ENCODE peak calls at places on chromosomes 6 and 20, in four cellular contexts. One of them, this sample, is unnamed.

GRCh38 chr6:44243345-44243744 is 3.6 kb upstream of the HSP90AB1 start:
- DNase-seq in suprapubic skin: no peak
- DNase-seq in MM.1S: no peak
- DNase-seq in psoas muscle: no peak
- DNase-seq in this sample: no peak

GRCh38 chr20:51759769-51760510 is 8.2 kb downstream of the ATP9A start:
- DNase-seq in suprapubic skin: no peak
- DNase-seq in MM.1S: no peak
- DNase-seq in psoas muscle: no peak
- DNase-seq in this sample: no peak

GRCh38 chr6:4774296-4774695 is 1.9 kb upstream of the CDYL start:
- DNase-seq in suprapubic skin: no peak
- DNase-seq in MM.1S: no peak
- DNase-seq in psoas muscle: no peak
- DNase-seq in this sample: no peak

GRCh38 chr20:43544501-43544900 is 14.3 kb upstream of the SGK2 start:
- DNase-seq in suprapubic skin: peak
- DNase-seq in MM.1S: no peak
- DNase-seq in psoas muscle: no peak
- DNase-seq in this sample: no peak

GRCh38 chr6:137766596-137767370 is 100.3 kb upstream of the TNFAIP3 start:
- DNase-seq in suprapubic skin: no peak
- DNase-seq in MM.1S: no peak
- DNase-seq in psoas muscle: no peak
- DNase-seq in this sample: no peak

GRCh38 chr6:122913558-122913957 is 82.5 kb upstream of the CLVS2 start:
- DNase-seq in suprapubic skin: no peak
- DNase-seq in MM.1S: no peak
- DNase-seq in psoas muscle: no peak
- DNase-seq in this sample: no peak

GRCh38 chr6:128327890-128328289 is 192.5 kb downstream of the PTPRK start:
- DNase-seq in suprapubic skin: no peak
- DNase-seq in MM.1S: peak
- DNase-seq in psoas muscle: no peak
- DNase-seq in this sample: peak

GRCh38 chr20:38239406-38239805 is 21.1 kb downstream of the KIAA1755 start:
- DNase-seq in suprapubic skin: no peak
- DNase-seq in MM.1S: no peak
- DNase-seq in psoas muscle: no peak
- DNase-seq in this sample: no peak

GRCh38 chr6:82006027-82006738 is 241.4 kb downstream of the IBTK start:
- DNase-seq in suprapubic skin: no peak
- DNase-seq in MM.1S: peak
- DNase-seq in psoas muscle: no peak
- DNase-seq in this sample: no peak

GRCh38 chr20:58078741-58079522 is 149.5 kb downstream of the ANKRD60 start:
- DNase-seq in suprapubic skin: peak
- DNase-seq in MM.1S: no peak
- DNase-seq in psoas muscle: no peak
- DNase-seq in this sample: no peak

GRCh38 chr6:161169690-161170089 is 104.2 kb downstream of the AGPAT4 start:
- DNase-seq in suprapubic skin: peak
- DNase-seq in MM.1S: no peak
- DNase-seq in psoas muscle: peak
- DNase-seq in this sample: no peak
- TF ChIP-seq CTCF in suprapubic skin: no peak
- TF ChIP-seq CTCF in MM.1S: no peak
- TF ChIP-seq CTCF in psoas muscle: no peak
- TF ChIP-seq CTCF in this sample: no peak

DNA sequence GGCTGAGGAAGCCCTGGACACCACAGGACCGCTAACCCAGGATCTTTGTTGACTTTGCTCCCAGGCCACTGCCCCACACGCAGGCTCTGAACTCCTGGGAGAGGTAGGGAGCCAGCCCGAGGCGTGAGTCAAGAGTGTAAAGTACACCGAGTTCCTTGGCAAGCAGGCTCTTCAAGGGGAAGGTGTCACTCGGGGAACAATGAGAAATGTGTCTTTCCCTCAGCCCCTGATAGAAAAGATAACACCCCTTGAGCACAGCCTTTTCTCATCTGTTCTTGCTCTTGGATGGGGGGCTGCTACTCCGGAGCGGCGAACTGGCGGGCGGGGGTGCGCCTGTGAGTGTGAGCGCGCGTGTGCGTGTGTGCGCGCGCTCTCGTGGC is 460 bp upstream of the EDN3 start:
- DNase-seq in suprapubic skin: no peak
- DNase-seq in MM.1S: no peak
- DNase-seq in psoas muscle: no peak
- DNase-seq in this sample: no peak
- TF ChIP-seq CTCF in suprapubic skin: no peak
- TF ChIP-seq CTCF in MM.1S: no peak
- TF ChIP-seq CTCF in psoas muscle: no peak
- TF ChIP-seq CTCF in this sample: no peak

DNA sequence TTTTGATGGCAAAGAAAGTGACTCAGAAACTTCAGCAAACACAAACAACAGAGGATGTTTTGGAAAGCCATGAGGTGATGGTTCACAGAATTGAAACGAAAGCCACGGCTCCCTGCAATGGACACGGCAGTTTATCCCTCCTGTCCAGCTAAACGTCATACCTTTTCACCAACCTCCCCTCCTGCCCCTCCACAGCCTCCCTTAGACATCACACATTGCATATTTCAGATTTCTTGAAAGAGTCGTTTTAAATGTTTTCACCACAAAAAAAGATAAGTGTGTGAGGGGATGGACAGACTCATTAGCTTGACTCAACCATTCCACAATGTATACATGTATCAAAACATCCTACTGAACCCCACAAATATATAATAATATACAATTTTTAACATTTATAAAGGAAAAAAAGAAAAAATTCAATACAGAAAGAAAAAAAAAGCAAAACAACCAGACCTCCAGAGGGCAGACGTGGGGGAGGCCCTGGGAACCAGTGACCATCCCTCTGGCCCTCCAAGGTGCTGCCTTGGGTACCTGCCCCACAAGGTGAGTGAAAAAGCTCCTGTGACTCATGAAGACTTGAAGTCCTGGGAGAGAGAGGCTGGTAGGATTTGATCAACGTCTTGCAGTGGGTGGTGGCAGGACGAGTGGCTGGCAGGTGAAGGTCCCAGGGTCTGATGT is 117.2 kb upstream of the THBS2 start:
- DNase-seq in suprapubic skin: no peak
- DNase-seq in MM.1S: no peak
- DNase-seq in psoas muscle: no peak
- DNase-seq in this sample: no peak
- TF ChIP-seq CTCF in suprapubic skin: no peak
- TF ChIP-seq CTCF in MM.1S: no peak
- TF ChIP-seq CTCF in psoas muscle: no peak
- TF ChIP-seq CTCF in this sample: no peak

DNA sequence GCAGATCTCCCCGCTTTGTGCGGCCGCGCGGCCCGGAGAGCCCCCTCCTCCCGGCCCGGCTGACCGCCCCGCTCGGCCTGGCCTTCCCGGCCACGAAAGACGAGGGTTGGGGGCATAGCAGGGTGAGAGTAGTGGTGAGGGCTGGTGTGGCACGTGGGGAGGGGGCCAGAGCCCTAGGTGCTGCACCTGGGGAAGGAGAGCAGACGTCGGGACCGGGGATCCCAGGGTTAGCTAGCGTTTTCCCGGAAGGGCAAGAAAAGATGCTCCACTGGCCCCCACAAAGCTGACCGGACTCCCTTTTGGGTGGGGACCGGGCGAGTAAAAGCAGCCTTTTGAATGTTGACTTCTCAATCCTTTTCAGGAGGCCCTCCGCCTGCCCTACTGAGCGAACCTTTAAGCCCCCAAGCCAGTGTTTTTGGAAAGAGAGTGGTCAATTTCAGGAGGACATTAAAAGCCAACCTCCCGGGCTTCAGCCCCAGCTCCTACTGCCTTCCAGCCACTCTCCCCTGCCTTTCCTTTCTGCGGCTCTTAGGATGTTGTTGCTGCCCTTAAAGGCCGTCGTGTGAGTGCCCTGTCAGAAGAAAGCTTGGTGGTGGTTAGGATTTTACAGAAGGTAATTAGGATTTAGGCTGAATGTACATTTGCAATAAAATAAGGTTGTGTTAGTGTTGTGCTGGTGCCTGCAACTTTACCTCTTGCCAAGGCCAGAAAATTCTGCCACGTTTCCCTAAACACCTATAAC is 652 bp upstream of the BACH2 start:
- DNase-seq in suprapubic skin: no peak
- DNase-seq in MM.1S: no peak
- DNase-seq in psoas muscle: no peak
- DNase-seq in this sample: no peak
- TF ChIP-seq CTCF in suprapubic skin: no peak
- TF ChIP-seq CTCF in MM.1S: no peak
- TF ChIP-seq CTCF in psoas muscle: no peak
- TF ChIP-seq CTCF in this sample: no peak

GRCh38 chr6:88166493-88166900 is 350 bp upstream of the CNR1 start:
- DNase-seq in suprapubic skin: no peak
- DNase-seq in MM.1S: no peak
- DNase-seq in psoas muscle: peak
- DNase-seq in this sample: peak

GRCh38 chr6:88167625-88167937 is 1.4 kb upstream of the CNR1 start:
- DNase-seq in suprapubic skin: no peak
- DNase-seq in MM.1S: no peak
- DNase-seq in psoas muscle: no peak
- DNase-seq in this sample: no peak

GRCh38 chr6:88166901-88167624 is 916 bp upstream of the CNR1 start:
- DNase-seq in suprapubic skin: no peak
- DNase-seq in MM.1S: no peak
- DNase-seq in psoas muscle: no peak
- DNase-seq in this sample: peak

GRCh38 chr6:88165877-88166492 is at the start of gene CNR1:
- DNase-seq in suprapubic skin: no peak
- DNase-seq in MM.1S: peak
- DNase-seq in psoas muscle: peak
- DNase-seq in this sample: peak

GRCh38 chr6:88168362-88168761 is 2.2 kb upstream of the CNR1 start:
- DNase-seq in suprapubic skin: no peak
- DNase-seq in MM.1S: no peak
- DNase-seq in psoas muscle: no peak
- DNase-seq in this sample: no peak
- TF ChIP-seq CTCF in suprapubic skin: no peak
- TF ChIP-seq CTCF in MM.1S: no peak
- TF ChIP-seq CTCF in psoas muscle: no peak
- TF ChIP-seq CTCF in this sample: no peak

GRCh38 chr6:68958327-68958726 is 323.2 kb downstream of the ADGRB3 start:
- DNase-seq in suprapubic skin: no peak
- DNase-seq in MM.1S: peak
- DNase-seq in psoas muscle: no peak
- DNase-seq in this sample: peak
- TF ChIP-seq CTCF in suprapubic skin: no peak
- TF ChIP-seq CTCF in MM.1S: no peak
- TF ChIP-seq CTCF in psoas muscle: no peak
- TF ChIP-seq CTCF in this sample: no peak

DNA sequence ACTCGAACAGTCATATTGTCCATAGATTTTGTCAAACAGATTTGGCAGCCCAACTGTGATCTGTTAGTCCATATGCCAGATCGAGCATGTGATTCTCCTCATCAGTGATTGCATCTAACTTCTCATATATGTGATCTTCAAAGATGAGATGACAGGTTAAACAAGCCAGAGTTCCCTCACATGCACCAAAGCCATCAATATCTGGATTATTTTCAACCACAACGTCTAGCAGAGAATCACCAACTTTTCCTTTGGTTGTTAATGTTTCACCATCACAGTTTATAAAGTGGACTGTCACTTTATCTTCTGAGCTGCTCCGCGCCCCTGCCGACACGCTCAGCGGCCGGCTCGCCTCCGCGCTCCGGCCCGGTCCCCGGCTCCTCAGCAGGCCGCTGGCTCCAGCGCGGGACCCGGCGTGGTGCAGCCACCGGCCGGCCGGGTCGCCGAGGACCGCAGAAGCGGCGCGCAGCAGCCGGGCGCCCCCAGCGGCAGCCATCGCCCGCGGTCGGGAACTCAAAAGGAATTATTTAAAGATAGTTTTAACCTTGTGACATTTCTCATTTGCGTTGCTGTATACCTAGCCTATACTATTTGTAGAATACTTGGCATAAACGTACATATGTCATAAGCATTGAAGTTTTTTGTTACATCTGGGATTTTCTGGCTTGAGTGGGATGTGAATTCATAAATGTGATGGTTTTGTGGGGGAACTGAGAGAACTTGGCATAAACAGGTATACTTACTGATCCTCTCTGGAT is 40.1 kb upstream of the DYNLRB1 start:
- DNase-seq in suprapubic skin: no peak
- DNase-seq in MM.1S: peak
- DNase-seq in psoas muscle: peak
- DNase-seq in this sample: peak
- TF ChIP-seq CTCF in suprapubic skin: peak
- TF ChIP-seq CTCF in MM.1S: peak
- TF ChIP-seq CTCF in psoas muscle: peak
- TF ChIP-seq CTCF in this sample: peak

GRCh38 chr6:55058682-55059081 is 115.6 kb upstream of the HCRTR2 start:
- DNase-seq in suprapubic skin: no peak
- DNase-seq in MM.1S: no peak
- DNase-seq in psoas muscle: no peak
- DNase-seq in this sample: no peak

GRCh38 chr6:55047433-55048044 is 126.8 kb upstream of the HCRTR2 start:
- DNase-seq in suprapubic skin: no peak
- DNase-seq in MM.1S: no peak
- DNase-seq in psoas muscle: no peak
- DNase-seq in this sample: peak

GRCh38 chr6:55046869-55047422 is 127.4 kb upstream of the HCRTR2 start:
- DNase-seq in suprapubic skin: no peak
- DNase-seq in MM.1S: no peak
- DNase-seq in psoas muscle: no peak
- DNase-seq in this sample: no peak

GRCh38 chr6:55052846-55053245 is 121.5 kb upstream of the HCRTR2 start:
- DNase-seq in suprapubic skin: no peak
- DNase-seq in MM.1S: no peak
- DNase-seq in psoas muscle: no peak
- DNase-seq in this sample: no peak
- TF ChIP-seq CTCF in suprapubic skin: no peak
- TF ChIP-seq CTCF in MM.1S: no peak
- TF ChIP-seq CTCF in psoas muscle: no peak
- TF ChIP-seq CTCF in this sample: no peak

DNA sequence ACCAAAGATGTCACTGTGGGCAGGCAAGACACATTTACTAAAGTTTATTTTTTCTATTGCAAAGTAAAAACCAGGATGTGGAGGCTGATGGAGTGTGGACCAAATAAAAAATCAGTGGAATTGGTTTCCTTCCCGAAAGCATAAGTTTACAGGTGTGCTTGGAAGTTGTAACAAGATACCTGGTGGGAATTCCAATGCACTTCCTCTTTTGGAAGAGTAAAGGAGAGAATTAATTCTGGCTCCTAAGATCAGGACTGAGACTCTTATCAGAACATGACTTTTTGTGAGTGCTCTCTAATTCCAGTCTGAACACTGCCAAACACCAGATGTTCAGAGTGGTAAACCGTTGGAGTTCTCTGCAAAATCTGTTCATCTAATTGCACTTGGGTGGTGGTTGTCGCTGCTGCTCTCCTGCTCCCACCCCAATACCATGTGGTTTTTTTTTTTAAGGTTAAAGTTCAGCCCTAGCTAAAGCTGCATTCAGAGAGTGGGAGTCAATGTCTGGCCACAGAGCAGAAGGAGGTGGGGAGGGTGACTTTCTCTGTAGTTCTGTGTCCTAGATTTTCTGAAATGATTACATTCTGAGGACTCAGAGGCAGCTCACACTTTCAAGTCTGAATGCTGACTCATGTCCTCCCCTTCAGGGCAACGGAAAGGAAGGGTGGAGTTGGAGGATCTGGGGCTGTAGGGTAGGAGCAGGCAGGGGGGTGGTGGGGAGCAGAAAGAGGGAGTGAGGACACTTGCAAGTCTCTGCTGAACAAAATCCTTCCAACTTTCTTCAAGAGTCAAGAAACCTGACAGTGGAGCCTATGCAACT is 275.8 kb upstream of the PRDM1 start:
- DNase-seq in suprapubic skin: no peak
- DNase-seq in MM.1S: peak
- DNase-seq in psoas muscle: peak
- DNase-seq in this sample: peak
- TF ChIP-seq CTCF in suprapubic skin: no peak
- TF ChIP-seq CTCF in MM.1S: no peak
- TF ChIP-seq CTCF in psoas muscle: no peak
- TF ChIP-seq CTCF in this sample: no peak